ENCODE peak calls at places on chromosomes 16 and 17, in ten cellular contexts. Y is iPS DF 6.9; Z is DMS53; R is ACHN; O is transverse colon; K is NCI-H1417; L is stimulated activated CD8-positive, alpha-beta memory T cell treated with anti-CD3 and anti-CD28 coated beads, Interleukin-7, amount 100 ng/mL, for 24 hours; G is HEK293T; J is Caco-2; X is NCI-H2029. U is an unnamed sample.

GRCh38 chr16:72877374-72878028 is 170.4 kb downstream of the ZFHX3 start:
- DNase-seq in G (no peak), R (peak; percentile 42), L (no peak), J (peak; percentile 92), Y (no peak), Z (no peak), K (no peak), X (no peak), O (no peak), U (peak; percentile 69)

GRCh38 chr17:69325518-69326301 is 1.2 kb downstream of the ABCA5 start:
- DNase-seq in Y (no peak), G (no peak), R (peak; percentile 3), K (no peak), J (no peak), L (no peak), X (no peak), Z (peak; percentile 60), O (peak; percentile 46), U (no peak)

GRCh38 chr17:59372138-59372751 is 40.8 kb downstream of the YPEL2 start:
- DNase-seq in J (no peak), R (no peak), G (no peak), X (no peak), K (peak; percentile 17), L (no peak), Z (peak; percentile 39), Y (no peak), O (peak; percentile 68), U (no peak)

GRCh38 chr16:81530296-81530721 is 85.7 kb downstream of the CMIP start:
- DNase-seq in G (no peak), R (no peak), X (no peak), O (no peak), L (no peak), Y (no peak), Z (no peak), K (no peak), J (no peak), U (peak; percentile 31)

GRCh38 chr16:4115209-4115940 is 867 bp downstream of the ADCY9 start:
- DNase-seq in G (peak; percentile 68), Z (peak; percentile 81), X (no peak), K (peak; percentile 73), J (peak; percentile 43), R (peak; percentile 71), Y (no peak), L (no peak), O (peak; percentile 51), U (peak; percentile 50)

GRCh38 chr16:3212567-3212966 is 22.4 kb downstream of the ZNF200 start:
- DNase-seq in K (no peak), L (no peak), X (no peak), Y (no peak), Z (no peak), O (no peak), G (no peak), R (no peak), J (no peak), U (no peak)

GRCh38 chr17:16406742-16407674 is 8.4 kb upstream of the TRPV2 start:
- DNase-seq in Z (peak; percentile 72), J (peak; percentile 64), X (no peak), Y (no peak), R (peak; percentile 25), G (no peak), K (peak; percentile 51), O (peak; percentile 49), L (no peak), U (no peak)

GRCh38 chr17:15119928-15120327 is 145.2 kb downstream of the PMP22 start:
- DNase-seq in Y (no peak), O (no peak), K (no peak), X (no peak), L (no peak), Z (no peak), G (no peak), R (no peak), J (no peak), U (no peak)

GRCh38 chr16:59259964-59260348 is 525.8 kb upstream of the GOT2 start:
- DNase-seq in J (no peak), R (no peak), Y (no peak), L (no peak), G (no peak), Z (no peak), K (no peak), O (no peak), X (no peak), U (no peak)